ENCODE peak calls at places on chromosomes 7 and 10, in four cellular contexts. N is adrenal gland, T is PC-9, Z is heart left ventricle. X is an unnamed sample.

GRCh38 chr7:26664735-26665420 is 199.5 kb downstream of the SKAP2 start:
- DNase-seq in T (peak; percentile 96), N (peak; percentile 70), Z (no peak), X (no peak)

GRCh38 chr7:51279391-51280023 is 37.1 kb downstream of the COBL start:
- DNase-seq in T (no peak), N (no peak), Z (no peak), X (no peak)

GRCh38 chr7:11767148-11767547 is 64.8 kb downstream of the THSD7A start:
- DNase-seq in Z (no peak), T (no peak), N (no peak), X (no peak)

GRCh38 chr7:370775-371118 is 80.8 kb downstream of the FOXL3 start:
- DNase-seq in N (no peak), T (no peak), Z (no peak), X (peak; percentile 1)

GRCh38 chr7:130394421-130395188 is 14.3 kb downstream of the CPA1 start:
- DNase-seq in T (no peak), N (no peak), Z (no peak), X (no peak)

GRCh38 chr10:34494012-34494411 is 321.1 kb downstream of the PARD3 start:
- DNase-seq in N (no peak), Z (no peak), T (peak; percentile 86), X (no peak)

GRCh38 chr7:4820405-4820967 is 41.3 kb downstream of the PAPOLB start:
- DNase-seq in N (no peak), Z (no peak), T (no peak), X (peak; percentile 77)

GRCh38 chr7:34034728-34035127 is 129.4 kb downstream of the BMPER start:
- DNase-seq in Z (no peak), T (no peak), N (no peak), X (no peak)

GRCh38 chr7:43721193-43721806 is 8.0 kb downstream of the COA1 start:
- DNase-seq in Z (no peak), N (no peak), T (peak; percentile 44), X (no peak)

GRCh38 chr10:19946791-19947190 is 130.6 kb downstream of the PLXDC2 start:
- DNase-seq in N (no peak), Z (no peak), T (no peak), X (no peak)

GRCh38 chr7:2937701-2938513 is 93.8 kb upstream of the GNA12 start:
- DNase-seq in T (no peak), N (no peak), Z (no peak), X (no peak)

GRCh38 chr10:123994417-123995081 is 98.8 kb downstream of the CHST15 start:
- DNase-seq in Z (peak; percentile 85), T (peak; percentile 70), N (peak; percentile 90), X (peak; percentile 95)

GRCh38 chr10:124348801-124349200 is 69.9 kb downstream of the OAT start:
- DNase-seq in T (no peak), N (no peak), Z (no peak), X (no peak)

GRCh38 chr7:44057181-44057848 is 8.1 kb downstream of the PGAM2 start:
- DNase-seq in Z (peak; percentile 19), N (no peak), T (no peak), X (no peak)

GRCh38 chr10:92691591-92692084 is 1.9 kb downstream of the HHEX start:
- DNase-seq in N (peak; percentile 64), T (no peak), Z (peak; percentile 74), X (peak; percentile 56)

GRCh38 chr10:71218046-71218832 is 5.9 kb downstream of the UNC5B start:
- DNase-seq in N (no peak), T (peak; percentile 77), Z (peak; percentile 80), X (peak; percentile 63)

GRCh38 chr7:5824297-5824610 is 42.8 kb upstream of the RNF216 start:
- DNase-seq in Z (no peak), T (no peak), N (no peak), X (no peak)

GRCh38 chr10:74145133-74145532 is 5.5 kb downstream of the AP3M1 start:
- DNase-seq in T (no peak), Z (no peak), N (no peak), X (no peak)

GRCh38 chr7:7347045-7347444 is 164.7 kb downstream of the C1GALT1 start:
- DNase-seq in T (no peak), Z (no peak), N (no peak), X (no peak)

GRCh38 chr7:1341361-1341675 is 108.6 kb downstream of the UNCX start:
- DNase-seq in Z (no peak), T (no peak), N (no peak), X (no peak)

GRCh38 chr10:43297534-43297933 is 30.7 kb upstream of the RASGEF1A start:
- DNase-seq in N (no peak), Z (no peak), T (no peak), X (no peak)

GRCh38 chr10:16893664-16894063 is 76.4 kb upstream of the RSU1 start:
- DNase-seq in Z (no peak), T (peak; percentile 91), N (no peak), X (no peak)

GRCh38 chr7:99340659-99341058 is 15.0 kb downstream of the ARPC1A start:
- DNase-seq in T (no peak), Z (no peak), N (no peak), X (no peak)

GRCh38 chr10:61410353-61410752 is 42.8 kb downstream of the TMEM26 start:
- DNase-seq in Z (no peak), T (no peak), N (no peak), X (peak; percentile 24)

GRCh38 chr7:91780526-91780925 is 100.0 kb downstream of the MTERF1 start:
- DNase-seq in Z (no peak), N (no peak), T (no peak), X (no peak)

GRCh38 chr10:103645141-103646054 is 151.9 kb downstream of the NEURL1 start:
- DNase-seq in Z (peak; percentile 72), T (no peak), N (peak; percentile 82), X (peak; percentile 78)

GRCh38 chr10:121694327-121694965 is 96.2 kb upstream of the FGFR2 start:
- DNase-seq in N (no peak), T (no peak), Z (no peak), X (no peak)

GRCh38 chr7:128890306-128891109 is 20.0 kb downstream of the KCP start:
- DNase-seq in T (peak; percentile 80), N (no peak), Z (peak; percentile 27), X (peak; percentile 75)

GRCh38 chr10:18473424-18474110 is 177.8 kb downstream of the NSUN6 start:
- DNase-seq in T (no peak), N (peak; percentile 34), Z (peak; percentile 33), X (no peak)

GRCh38 chr7:120550494-120551048 is 277.6 kb downstream of the KCND2 start:
- DNase-seq in N (no peak), Z (no peak), T (no peak), X (no peak)

GRCh38 chr7:23394828-23395227 is 75.5 kb downstream of the IGF2BP3 start:
- DNase-seq in N (no peak), Z (no peak), T (no peak), X (no peak)

GRCh38 chr10:72309290-72310240 is 35.8 kb downstream of the DDIT4 start:
- DNase-seq in N (no peak), Z (peak; percentile 79), T (no peak), X (peak; percentile 68)

GRCh38 chr7:130943336-130943901 is 209.4 kb upstream of the KLF14 start:
- DNase-seq in T (no peak), N (no peak), Z (no peak), X (no peak)

GRCh38 chr10:75939541-75939940 is 508.1 kb downstream of the LRMDA start:
- DNase-seq in N (no peak), Z (no peak), T (no peak), X (no peak)
- H3K27me3 ChIP-seq in N (no peaks in the 10 kb centered on the region), Z (no peaks in the 10 kb centered on the region), T (no peaks in the 10 kb centered on the region), X (no peaks in the 10 kb centered on the region)

DNA sequence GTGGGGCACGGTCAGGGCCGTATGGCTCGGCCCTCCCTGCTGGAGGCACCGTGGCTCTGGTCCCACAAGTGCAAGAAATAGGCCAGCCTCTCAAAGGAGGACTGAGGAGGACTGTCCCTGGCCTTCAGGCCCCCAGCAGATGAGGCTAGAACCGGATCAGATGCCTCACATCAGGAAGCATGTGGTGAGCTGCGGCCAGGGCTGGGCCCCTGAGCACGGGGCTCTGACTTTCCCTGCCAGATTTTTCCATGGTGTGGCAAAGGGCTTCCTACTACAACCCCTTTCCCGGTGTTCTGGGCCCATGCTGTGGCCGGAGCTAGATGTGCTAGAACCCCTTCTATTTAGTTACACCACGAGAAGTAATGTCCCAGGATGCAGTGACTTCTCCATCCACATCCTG is 100.4 kb downstream of the TCERG1L start:
- DNase-seq in Z (no peak), N (no peak), T (no peak), X (no peak)
- H3K9me3 ChIP-seq in Z (no peaks in the 10 kb centered on the region), N (no peaks in the 10 kb centered on the region), T (no peaks in the 10 kb centered on the region), X (no peaks in the 10 kb centered on the region)

DNA sequence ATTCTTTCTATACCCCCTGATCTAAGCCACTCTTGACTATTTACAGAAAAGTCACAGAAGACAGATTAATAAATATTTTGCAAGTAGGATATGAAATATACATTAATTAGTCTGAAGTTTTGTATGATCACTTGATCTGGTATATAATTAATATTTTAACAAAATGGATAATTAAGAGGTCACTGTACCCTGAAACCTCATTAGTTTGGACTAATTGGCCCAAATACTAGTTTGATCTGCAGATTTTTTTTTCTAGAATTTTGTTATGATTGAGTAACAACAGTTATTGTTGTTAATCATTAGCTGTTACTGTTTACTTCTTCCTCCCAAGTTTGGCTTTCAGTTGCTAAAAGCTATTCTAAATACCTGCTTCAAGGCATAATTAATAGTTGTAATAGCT is 2.7 kb downstream of the NHLRC2 start:
- DNase-seq in Z (no peak), N (no peak), T (no peak), X (no peak)
- H3K4me3 ChIP-seq in Z (peak overlapping the region; percentile 95), N (peak overlapping the region; percentile 13), T (no peak overlapping the region), X (no peak overlapping the region)

DNA sequence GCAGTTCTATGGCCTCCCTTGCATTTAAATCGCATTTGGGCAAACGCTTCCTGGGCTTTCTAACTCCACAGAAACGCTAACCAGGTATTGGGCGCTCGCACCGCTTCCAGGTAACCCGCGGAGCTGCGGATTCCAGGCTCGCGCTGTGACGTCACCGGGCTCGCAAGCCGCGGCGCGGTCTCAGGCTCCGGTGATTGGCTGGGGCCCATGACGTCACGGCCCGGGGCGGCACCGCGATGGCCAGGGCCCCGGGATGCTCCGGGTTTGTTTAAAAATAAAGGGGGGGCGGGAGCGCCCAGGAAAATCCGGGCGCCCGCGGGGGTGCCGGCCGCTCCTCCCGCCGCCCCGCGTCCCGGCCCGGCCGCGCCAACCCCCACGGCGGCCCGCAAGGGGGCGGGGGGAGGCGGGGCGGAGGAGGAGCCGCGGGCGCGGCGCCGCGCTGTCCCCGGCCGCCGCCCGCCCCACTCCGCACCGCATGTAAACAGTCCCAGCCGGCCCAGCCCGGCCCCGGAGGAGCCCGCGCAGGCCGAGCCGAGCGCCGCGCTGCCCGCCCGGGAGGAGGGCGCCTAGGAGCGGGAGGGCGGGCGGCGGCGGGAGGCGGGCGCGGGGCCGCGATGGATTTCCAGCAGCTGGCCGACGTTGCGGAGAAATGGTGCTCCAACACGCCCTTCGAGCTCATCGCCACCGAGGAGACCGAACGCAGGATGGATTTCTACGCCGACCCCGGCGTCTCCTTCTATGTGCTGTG is at the start of gene MTURN:
- DNase-seq in N (peak; percentile 89), Z (peak; percentile 94), T (peak; percentile 81), X (peak; percentile 98)
- H3K27me3 ChIP-seq in N (no peaks in the 10 kb centered on the region), Z (no peaks in the 10 kb centered on the region), T (peaks cover 12% of the 10 kb centered on the region), X (no peaks in the 10 kb centered on the region)

GRCh38 chr7:63077841-63078240 is 920.8 kb upstream of the ZNF722 start:
- DNase-seq in N (no peak), Z (no peak), T (no peak), X (no peak)
- H3K9me3 ChIP-seq in N (peaks cover 5% of the 10 kb centered on the region), Z (no peaks in the 10 kb centered on the region), T (no peaks in the 10 kb centered on the region), X (peaks cover 4% of the 10 kb centered on the region)